ENCODE peak calls at places on chromosomes 4 and X, in four cellular contexts. J is CD4-positive, CD25-positive, alpha-beta regulatory T cell; D is IMR-90; E is tibial nerve. T is an unnamed sample.

GRCh38 chrX:130295519-130296314 is 27.0 kb upstream of the ZNF280C start:
- DNase-seq in D (peak; percentile 1), J (no peak), E (no peak), T (no peak)

GRCh38 chr4:27145556-27145955 is 284.9 kb downstream of the STIM2 start:
- DNase-seq in D (no peak), J (no peak), E (no peak), T (no peak)

GRCh38 chr4:30721353-30722091 is 1.4 kb downstream of the PCDH7 start:
- DNase-seq in E (no peak), J (no peak), D (peak; percentile 44), T (no peak)

GRCh38 chr4:149264093-149264733 is 551.4 kb downstream of the IQCM start:
- DNase-seq in D (peak; percentile 74), J (no peak), E (no peak), T (no peak)

GRCh38 chrX:9905288-9905687 is 61.9 kb upstream of the CLDN34 start:
- DNase-seq in E (no peak), D (peak; percentile 90), J (no peak), T (no peak)

GRCh38 chr4:48173055-48173991 is 39.3 kb upstream of the TXK start:
- DNase-seq in J (no peak), E (no peak), D (peak; percentile 90), T (no peak)

GRCh38 chr4:139299536-139299935 is 1.8 kb upstream of the NAA15 start:
- DNase-seq in J (no peak), E (no peak), D (peak; percentile 47), T (no peak)

GRCh38 chr4:114599231-114600065 is 841 bp downstream of the UGT8 start:
- DNase-seq in E (no peak), J (no peak), D (no peak), T (no peak)

GRCh38 chr4:160202802-160203201 is 1099.9 kb downstream of the RAPGEF2 start:
- DNase-seq in J (no peak), D (no peak), E (no peak), T (no peak)

GRCh38 chr4:188146618-188147017 is 7.4 kb downstream of the TRIML1 start:
- DNase-seq in D (no peak), J (no peak), E (no peak), T (no peak)

GRCh38 chr4:165369522-165369921 is 9.3 kb upstream of the CPE start:
- DNase-seq in D (no peak), E (no peak), J (no peak), T (no peak)

GRCh38 chrX:40116925-40117324 is 19.2 kb upstream of the BCOR start:
- DNase-seq in D (no peak), E (no peak), J (no peak), T (no peak)

GRCh38 chr4:71026086-71026485 is 32.6 kb downstream of the DCK start:
- DNase-seq in E (no peak), J (no peak), D (peak; percentile 90), T (no peak)

GRCh38 chr4:133147922-133148689 is 988 bp upstream of the PCDH10 start:
- DNase-seq in D (peak; percentile 21), E (no peak), J (no peak), T (no peak)

GRCh38 chrX:150476183-150476699 is 92.2 kb upstream of the MTM1 start:
- DNase-seq in E (no peak), J (no peak), D (peak; percentile 62), T (no peak)

GRCh38 chr4:91936301-91936700 is 367.5 kb upstream of the GRID2 start:
- DNase-seq in J (no peak), E (no peak), D (peak; percentile 6), T (no peak)

GRCh38 chrX:154732421-154733071 is 18.3 kb downstream of the GAB3 start:
- DNase-seq in D (peak; percentile 74), E (no peak), J (no peak), T (no peak)
- H3K4me3 ChIP-seq in D (no peak overlapping the region), E (no peak overlapping the region), J (no peak overlapping the region), T (peak overlapping the region; percentile 19)

GRCh38 chr4:7655267-7655548 is 220.5 kb upstream of the PSAPL1 start:
- DNase-seq in J (no peak), D (no peak), E (no peak), T (no peak)
- H3K4me3 ChIP-seq in J (no peak overlapping the region), D (no peak overlapping the region), E (no peak overlapping the region), T (no peak overlapping the region)

GRCh38 chr4:7778524-7779193 is 161.0 kb downstream of the AFAP1 start:
- DNase-seq in E (no peak), J (no peak), D (peak; percentile 30), T (no peak)
- H3K4me3 ChIP-seq in E (peak overlapping the region; percentile 39), J (no peak overlapping the region), D (peak overlapping the region; percentile 3), T (no peak overlapping the region)

GRCh38 chr4:3486556-3487270 is 23.6 kb downstream of the DOK7 start:
- DNase-seq in J (no peak), D (no peak), E (no peak), T (no peak)

GRCh38 chr4:3484057-3484973 is 21.2 kb downstream of the DOK7 start:
- DNase-seq in E (no peak), D (no peak), J (no peak), T (no peak)

GRCh38 chr4:3485882-3486555 is 22.9 kb downstream of the DOK7 start:
- DNase-seq in E (no peak), D (no peak), J (no peak), T (no peak)

GRCh38 chr4:3483471-3483921 is 20.4 kb downstream of the DOK7 start:
- DNase-seq in J (no peak), E (no peak), D (no peak), T (no peak)

GRCh38 chr4:3485011-3485881 is 22.1 kb downstream of the DOK7 start:
- DNase-seq in E (no peak), D (no peak), J (no peak), T (no peak)
- H3K4me3 ChIP-seq in E (no peak overlapping the region), D (no peak overlapping the region), J (no peak overlapping the region), T (no peak overlapping the region)

GRCh38 chrX:139448996-139449395 is 81.5 kb upstream of the F9 start:
- DNase-seq in E (no peak), D (no peak), J (no peak), T (no peak)
- H3K4me3 ChIP-seq in E (no peak overlapping the region), D (no peak overlapping the region), J (no peak overlapping the region), T (no peak overlapping the region)

DNA sequence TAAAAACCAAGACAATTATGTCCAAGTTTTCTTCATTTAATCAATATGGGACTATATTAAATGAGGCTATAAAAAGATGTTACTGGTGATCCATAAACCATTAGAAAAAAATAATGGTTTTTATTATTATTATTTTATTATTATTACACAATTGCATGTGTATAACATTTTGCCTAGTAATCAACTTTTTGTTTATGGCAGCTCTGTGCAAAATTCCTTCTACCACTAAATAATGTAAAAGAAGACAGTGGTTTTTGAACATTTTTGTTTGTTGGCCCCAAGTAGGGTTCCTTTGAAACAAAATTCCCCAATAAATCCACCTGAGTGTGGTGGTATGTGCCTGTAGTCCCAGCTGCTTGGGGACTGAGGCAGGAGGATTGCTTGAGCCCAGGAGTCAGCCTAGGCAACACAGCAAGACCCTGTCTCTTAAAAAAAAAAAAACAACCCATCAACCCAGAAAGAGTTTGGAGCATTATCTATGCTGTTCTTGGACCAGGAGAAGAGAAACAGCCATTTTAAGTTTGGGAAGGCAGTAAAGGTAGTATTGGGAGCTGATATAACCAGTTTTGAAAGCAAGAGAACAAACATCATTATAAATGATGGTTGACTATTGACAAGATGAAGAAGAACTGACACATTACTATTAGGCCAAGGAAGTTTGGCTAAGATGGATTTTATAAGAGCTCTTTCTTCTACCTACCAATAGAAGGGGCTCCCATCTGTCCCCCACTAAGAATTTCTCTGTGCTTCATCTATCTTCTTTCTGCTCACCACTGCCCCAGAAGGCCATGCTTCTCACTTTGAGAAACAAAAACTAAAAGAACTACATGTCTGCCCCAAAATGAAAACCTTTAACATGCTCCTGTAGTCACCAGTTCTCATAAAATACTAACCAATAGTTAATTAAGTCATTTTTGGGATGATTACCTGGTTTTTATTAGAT is 2.2 kb downstream of the TMEM156 start:
- DNase-seq in E (no peak), D (no peak), J (no peak), T (no peak)
- H3K4me3 ChIP-seq in E (no peak overlapping the region), D (no peak overlapping the region), J (peak overlapping the region; percentile 98), T (peak overlapping the region; percentile 53)

GRCh38 chrX:378443-378842 is 8.3 kb downstream of the PPP2R3B start:
- DNase-seq in E (no peak), J (no peak), D (no peak), T (no peak)

GRCh38 chrX:374566-374965 is 12.1 kb downstream of the PPP2R3B start:
- DNase-seq in E (no peak), D (peak; percentile 19), J (no peak), T (no peak)

GRCh38 chrX:372856-373640 is 13.7 kb downstream of the PPP2R3B start:
- DNase-seq in D (peak; percentile 44), E (no peak), J (no peak), T (no peak)

GRCh38 chrX:373641-374471 is 12.9 kb downstream of the PPP2R3B start:
- DNase-seq in J (no peak), D (peak; percentile 27), E (no peak), T (no peak)

DNA sequence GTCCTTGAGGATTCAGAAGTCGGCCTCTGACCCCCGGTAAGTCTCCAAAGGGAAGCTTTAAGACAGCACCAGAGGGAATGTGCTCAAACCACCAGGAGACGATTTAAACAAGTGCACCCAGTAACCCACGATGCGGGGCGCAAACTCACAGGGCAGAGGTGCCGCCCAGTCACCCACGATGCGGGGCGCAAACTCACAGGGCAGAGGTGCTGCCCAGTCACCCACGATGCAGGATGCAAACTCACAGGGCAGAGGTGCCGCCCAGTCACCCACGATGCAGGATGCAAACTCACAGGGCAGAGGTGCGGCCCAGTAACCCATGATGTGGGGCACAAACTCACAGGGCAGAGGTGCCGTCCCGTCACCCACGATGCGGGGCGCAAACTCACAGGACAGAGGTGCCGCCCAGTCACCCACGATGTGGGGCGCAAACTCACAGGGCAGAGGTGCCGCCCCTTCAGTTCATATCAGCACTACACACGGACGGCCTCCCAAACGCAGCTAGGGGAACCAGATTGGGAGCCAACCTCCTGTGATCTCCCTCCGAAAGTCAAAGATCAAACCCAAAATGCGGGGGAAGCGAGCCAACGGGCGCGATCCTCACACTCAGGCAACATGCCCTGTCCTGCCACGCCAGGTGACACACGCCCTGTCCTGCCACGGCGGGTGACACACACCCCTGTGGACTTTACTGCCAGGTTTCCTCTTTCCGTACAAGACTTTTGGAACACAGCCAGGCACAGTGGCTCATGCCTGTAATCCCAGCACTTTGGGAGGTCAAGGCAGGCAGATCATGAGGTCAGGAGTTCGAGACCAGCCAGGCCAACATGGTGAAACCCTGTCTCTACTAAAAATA is 11.3 kb downstream of the PPP2R3B start:
- DNase-seq in J (no peak), D (no peak), E (no peak), T (no peak)
- H3K4me3 ChIP-seq in J (no peak overlapping the region), D (no peak overlapping the region), E (no peak overlapping the region), T (no peak overlapping the region)